ENCODE peak calls at places on chromosomes 7 and 10, in seven cellular contexts. One of them, this sample, is unnamed.

GRCh38 chr7:26476271-26476670 is 184.6 kb downstream of the SNX10 start:
- DNase-seq in breast epithelium: no peak
- DNase-seq in HCT116: no peak
- DNase-seq in SK-N-SH: no peak
- DNase-seq in prostate gland: no peak
- DNase-seq in GM12891: no peak
- DNase-seq in K562: no peak
- DNase-seq in this sample: no peak

GRCh38 chr7:82049442-82049841 is 279.6 kb upstream of the HGF start:
- DNase-seq in HCT116: no peak
- DNase-seq in GM12891: no peak
- DNase-seq in SK-N-SH: peak; percentile 33
- DNase-seq in breast epithelium: no peak
- DNase-seq in K562: no peak
- DNase-seq in prostate gland: peak; percentile 7
- DNase-seq in this sample: peak; percentile 52

GRCh38 chr10:28991738-28992270 is 297.1 kb upstream of the LYZL1 start:
- DNase-seq in prostate gland: peak; percentile 6
- DNase-seq in K562: peak; percentile 79
- DNase-seq in HCT116: peak; percentile 68
- DNase-seq in GM12891: no peak
- DNase-seq in breast epithelium: no peak
- DNase-seq in SK-N-SH: peak; percentile 48
- DNase-seq in this sample: no peak

GRCh38 chr7:88001744-88002530 is 67.9 kb downstream of the ADAM22 start:
- DNase-seq in GM12891: no peak
- DNase-seq in HCT116: no peak
- DNase-seq in K562: no peak
- DNase-seq in SK-N-SH: no peak
- DNase-seq in breast epithelium: no peak
- DNase-seq in prostate gland: no peak
- DNase-seq in this sample: no peak

GRCh38 chr7:42972703-42973500 is 40.7 kb downstream of the MRPL32 start:
- DNase-seq in SK-N-SH: peak; percentile 16
- DNase-seq in HCT116: no peak
- DNase-seq in breast epithelium: no peak
- DNase-seq in K562: peak; percentile 32
- DNase-seq in GM12891: no peak
- DNase-seq in prostate gland: no peak
- DNase-seq in this sample: peak; percentile 73

GRCh38 chr10:31820096-31820495 is 108.5 kb downstream of the ARHGAP12 start:
- DNase-seq in K562: no peak
- DNase-seq in HCT116: no peak
- DNase-seq in breast epithelium: no peak
- DNase-seq in GM12891: no peak
- DNase-seq in SK-N-SH: no peak
- DNase-seq in prostate gland: no peak
- DNase-seq in this sample: no peak

GRCh38 chr10:104683567-104683966 is 42.5 kb downstream of the SORCS3 start:
- DNase-seq in SK-N-SH: no peak
- DNase-seq in GM12891: no peak
- DNase-seq in breast epithelium: no peak
- DNase-seq in prostate gland: no peak
- DNase-seq in HCT116: no peak
- DNase-seq in K562: no peak
- DNase-seq in this sample: no peak

GRCh38 chr10:132550366-132551092 is 12.9 kb downstream of the INPP5A start:
- DNase-seq in HCT116: no peak
- DNase-seq in SK-N-SH: peak; percentile 11
- DNase-seq in breast epithelium: no peak
- DNase-seq in K562: no peak
- DNase-seq in GM12891: no peak
- DNase-seq in prostate gland: no peak
- DNase-seq in this sample: no peak

GRCh38 chr7:36605261-36605660 is 119.0 kb downstream of the AOAH start:
- DNase-seq in HCT116: no peak
- DNase-seq in K562: no peak
- DNase-seq in SK-N-SH: no peak
- DNase-seq in GM12891: no peak
- DNase-seq in prostate gland: no peak
- DNase-seq in breast epithelium: no peak
- DNase-seq in this sample: no peak

GRCh38 chr10:91709394-91709798 is 76.5 kb upstream of the PPP1R3C start:
- DNase-seq in prostate gland: no peak
- DNase-seq in SK-N-SH: no peak
- DNase-seq in breast epithelium: no peak
- DNase-seq in K562: no peak
- DNase-seq in HCT116: no peak
- DNase-seq in GM12891: no peak
- DNase-seq in this sample: peak; percentile 16

GRCh38 chr7:108528183-108528712 is 2.3 kb upstream of the PNPLA8 start:
- DNase-seq in GM12891: no peak
- DNase-seq in SK-N-SH: no peak
- DNase-seq in prostate gland: no peak
- DNase-seq in K562: no peak
- DNase-seq in breast epithelium: no peak
- DNase-seq in HCT116: peak; percentile 12
- DNase-seq in this sample: no peak

GRCh38 chr10:30185916-30186315 is 126.5 kb upstream of the JCAD start:
- DNase-seq in SK-N-SH: no peak
- DNase-seq in HCT116: no peak
- DNase-seq in K562: no peak
- DNase-seq in breast epithelium: no peak
- DNase-seq in GM12891: no peak
- DNase-seq in prostate gland: no peak
- DNase-seq in this sample: no peak

GRCh38 chr10:69819713-69820506 is 18.2 kb downstream of the COL13A1 start:
- DNase-seq in SK-N-SH: no peak
- DNase-seq in K562: no peak
- DNase-seq in HCT116: no peak
- DNase-seq in GM12891: no peak
- DNase-seq in breast epithelium: no peak
- DNase-seq in prostate gland: no peak
- DNase-seq in this sample: no peak

DNA sequence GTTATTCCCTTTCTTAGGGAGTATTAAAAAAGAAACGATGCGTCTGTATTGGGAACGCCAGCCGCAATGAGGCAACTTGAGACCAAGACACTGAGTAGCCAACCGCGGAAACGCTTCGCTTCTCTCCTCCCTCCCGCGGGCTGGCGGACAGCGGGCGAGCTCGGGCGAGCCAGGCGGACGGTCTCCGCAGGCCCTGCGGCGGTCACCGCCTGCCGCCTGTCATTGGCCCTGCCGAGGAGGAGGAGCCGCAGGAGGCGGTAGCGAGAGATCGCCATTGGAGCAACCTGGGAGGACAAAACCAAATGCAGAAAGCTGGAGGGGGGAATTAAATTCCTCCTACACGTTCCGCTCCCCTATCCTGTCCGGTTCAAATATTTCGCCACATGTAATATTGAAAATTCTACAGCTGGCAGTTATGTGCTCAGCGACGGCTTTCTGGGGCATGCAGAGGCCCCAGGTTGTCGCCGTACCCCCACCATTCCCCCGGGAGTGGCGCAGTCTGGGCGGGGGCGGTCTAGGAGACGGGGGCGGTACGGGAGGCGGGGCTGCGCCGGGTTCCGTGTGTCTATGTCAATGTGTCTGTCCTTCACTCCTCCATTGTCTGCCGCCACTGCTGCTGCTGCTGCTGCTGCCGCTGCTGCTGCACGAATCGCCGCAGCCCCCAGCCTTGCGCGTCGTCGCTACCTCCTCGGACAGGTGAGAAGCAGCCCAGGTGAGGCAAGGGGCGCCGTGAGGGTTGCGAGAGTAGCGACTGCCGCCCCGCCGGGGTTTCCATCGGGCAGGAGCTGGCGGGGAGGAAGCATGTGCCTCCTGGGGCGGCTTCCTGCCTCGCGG is at the start of the genes ANKMY2 and BZW2:
- DNase-seq in K562: peak; percentile 96
- DNase-seq in breast epithelium: peak; percentile 96
- DNase-seq in prostate gland: peak; percentile 93
- DNase-seq in GM12891: peak; percentile 72
- DNase-seq in SK-N-SH: peak; percentile 99
- DNase-seq in HCT116: peak; percentile 90
- DNase-seq in this sample: peak; percentile 83
- TF ChIP-seq POLR2AphosphoS5 in K562: peak; percentile 88
- TF ChIP-seq POLR2AphosphoS5 in breast epithelium: peak; percentile 94
- TF ChIP-seq POLR2AphosphoS5 in prostate gland: peak; percentile 84
- TF ChIP-seq POLR2AphosphoS5 in GM12891: no peak
- TF ChIP-seq POLR2AphosphoS5 in SK-N-SH: peak; percentile 99
- TF ChIP-seq POLR2AphosphoS5 in HCT116: peak; percentile 95
- TF ChIP-seq POLR2AphosphoS5 in this sample: peak; percentile 95

DNA sequence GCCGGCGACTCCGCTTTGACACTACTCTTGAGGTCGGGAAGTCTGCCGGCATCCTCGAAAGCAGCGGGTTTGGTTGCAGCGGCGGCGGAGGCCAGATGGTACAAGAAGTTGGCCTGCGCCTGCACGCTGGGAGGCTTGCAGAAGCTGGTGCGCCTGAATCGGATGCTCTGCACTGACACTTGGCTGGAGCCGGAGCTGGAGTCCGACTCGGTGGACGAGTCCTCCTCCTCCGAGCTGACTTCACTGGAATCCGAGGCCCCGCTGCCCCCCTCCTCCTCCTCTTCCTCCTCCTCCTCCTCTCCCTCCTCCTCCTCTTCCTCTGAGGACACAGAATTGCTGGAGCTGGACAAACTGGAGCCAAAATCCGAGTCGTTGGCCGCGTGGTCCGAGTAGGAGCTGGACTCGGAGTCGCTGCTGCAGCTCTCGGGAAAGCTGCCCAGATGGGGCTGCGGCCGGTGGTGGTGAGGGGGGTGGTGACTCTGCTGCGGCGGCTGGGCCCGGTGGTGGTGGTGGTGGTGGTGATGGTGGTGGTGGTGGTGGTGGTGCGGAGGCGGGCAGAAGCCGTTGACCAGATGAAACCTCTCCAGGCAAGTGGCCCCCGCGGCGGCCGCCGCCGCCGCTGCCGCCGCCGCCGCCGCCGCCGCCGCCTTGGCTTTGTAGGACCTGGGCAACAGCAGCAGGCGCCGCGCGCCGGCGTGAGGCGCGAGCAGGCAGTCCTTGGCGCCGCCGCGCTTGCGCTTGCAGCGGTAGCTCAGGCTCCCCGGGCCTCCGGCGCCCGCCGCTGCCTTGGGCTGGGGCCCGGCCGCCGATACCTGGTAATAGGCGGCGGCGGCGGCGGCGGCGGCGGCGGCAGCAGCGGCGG is 9.0 kb downstream of the SKIDA1 start:
- DNase-seq in K562: peak; percentile 73
- DNase-seq in HCT116: no peak
- DNase-seq in prostate gland: peak; percentile 57
- DNase-seq in SK-N-SH: peak; percentile 67
- DNase-seq in GM12891: no peak
- DNase-seq in breast epithelium: no peak
- DNase-seq in this sample: no peak
- TF ChIP-seq POLR2AphosphoS5 in K562: no peak
- TF ChIP-seq POLR2AphosphoS5 in HCT116: no peak
- TF ChIP-seq POLR2AphosphoS5 in prostate gland: peak; percentile 5
- TF ChIP-seq POLR2AphosphoS5 in SK-N-SH: no peak
- TF ChIP-seq POLR2AphosphoS5 in GM12891: no peak
- TF ChIP-seq POLR2AphosphoS5 in breast epithelium: no peak
- TF ChIP-seq POLR2AphosphoS5 in this sample: no peak

GRCh38 chr7:148261996-148262688 is 328.4 kb upstream of the C7orf33 start:
- DNase-seq in GM12891: no peak
- DNase-seq in HCT116: no peak
- DNase-seq in breast epithelium: no peak
- DNase-seq in prostate gland: no peak
- DNase-seq in K562: no peak
- DNase-seq in SK-N-SH: peak; percentile 42
- DNase-seq in this sample: no peak

GRCh38 chr7:148264933-148265557 is 325.5 kb upstream of the C7orf33 start:
- DNase-seq in HCT116: peak; percentile 24
- DNase-seq in breast epithelium: no peak
- DNase-seq in K562: peak; percentile 50
- DNase-seq in GM12891: no peak
- DNase-seq in prostate gland: no peak
- DNase-seq in SK-N-SH: peak; percentile 64
- DNase-seq in this sample: peak; percentile 78

GRCh38 chr7:148262721-148263229 is 327.8 kb upstream of the C7orf33 start:
- DNase-seq in prostate gland: peak; percentile 50
- DNase-seq in K562: peak; percentile 78
- DNase-seq in SK-N-SH: peak; percentile 84
- DNase-seq in GM12891: peak; percentile 42
- DNase-seq in breast epithelium: peak; percentile 35
- DNase-seq in HCT116: peak; percentile 31
- DNase-seq in this sample: no peak

GRCh38 chr7:148261523-148261922 is 329.0 kb upstream of the C7orf33 start:
- DNase-seq in GM12891: no peak
- DNase-seq in K562: no peak
- DNase-seq in HCT116: no peak
- DNase-seq in SK-N-SH: no peak
- DNase-seq in prostate gland: no peak
- DNase-seq in breast epithelium: no peak
- DNase-seq in this sample: no peak

GRCh38 chr7:148265896-148266295 is 324.7 kb upstream of the C7orf33 start:
- DNase-seq in breast epithelium: no peak
- DNase-seq in HCT116: no peak
- DNase-seq in prostate gland: no peak
- DNase-seq in GM12891: no peak
- DNase-seq in K562: no peak
- DNase-seq in SK-N-SH: no peak
- DNase-seq in this sample: no peak
- TF ChIP-seq POLR2AphosphoS5 in breast epithelium: no peak
- TF ChIP-seq POLR2AphosphoS5 in HCT116: no peak
- TF ChIP-seq POLR2AphosphoS5 in prostate gland: no peak
- TF ChIP-seq POLR2AphosphoS5 in GM12891: no peak
- TF ChIP-seq POLR2AphosphoS5 in K562: no peak
- TF ChIP-seq POLR2AphosphoS5 in SK-N-SH: no peak
- TF ChIP-seq POLR2AphosphoS5 in this sample: no peak

GRCh38 chr7:123677316-123677715 is 21.6 kb downstream of the LMOD2 start:
- DNase-seq in K562: no peak
- DNase-seq in breast epithelium: no peak
- DNase-seq in prostate gland: no peak
- DNase-seq in GM12891: no peak
- DNase-seq in SK-N-SH: no peak
- DNase-seq in HCT116: no peak
- DNase-seq in this sample: no peak
- TF ChIP-seq POLR2AphosphoS5 in K562: no peak
- TF ChIP-seq POLR2AphosphoS5 in breast epithelium: no peak
- TF ChIP-seq POLR2AphosphoS5 in prostate gland: no peak
- TF ChIP-seq POLR2AphosphoS5 in GM12891: no peak
- TF ChIP-seq POLR2AphosphoS5 in SK-N-SH: no peak
- TF ChIP-seq POLR2AphosphoS5 in HCT116: no peak
- TF ChIP-seq POLR2AphosphoS5 in this sample: no peak

GRCh38 chr7:38306136-38306535 is 32.7 kb upstream of the TARP start:
- DNase-seq in prostate gland: peak; percentile 84
- DNase-seq in HCT116: no peak
- DNase-seq in SK-N-SH: no peak
- DNase-seq in K562: no peak
- DNase-seq in breast epithelium: no peak
- DNase-seq in GM12891: no peak
- DNase-seq in this sample: no peak
- TF ChIP-seq POLR2AphosphoS5 in prostate gland: peak; percentile 82
- TF ChIP-seq POLR2AphosphoS5 in HCT116: no peak
- TF ChIP-seq POLR2AphosphoS5 in SK-N-SH: no peak
- TF ChIP-seq POLR2AphosphoS5 in K562: no peak
- TF ChIP-seq POLR2AphosphoS5 in breast epithelium: no peak
- TF ChIP-seq POLR2AphosphoS5 in GM12891: no peak
- TF ChIP-seq POLR2AphosphoS5 in this sample: no peak

This sample was measured in SK-N-MC.